ENCODE peak calls at places on chromosomes 13 and 19, in four cellular contexts. One of them, this sample, is unnamed. For H3K4me1, the result is how much of the 10 kb centered on the place peaks cover.

GRCh38 chr13:101530293-101530692 is 77.8 kb downstream of the ITGBL1 start:
- DNase-seq in neural progenitor cell: no peak
- DNase-seq in GM23338: no peak
- DNase-seq in PC-3: no peak
- DNase-seq in this sample: no peak

GRCh38 chr13:27424246-27425150 is at the start of gene GTF3A:
- DNase-seq in neural progenitor cell: peak
- DNase-seq in GM23338: peak
- DNase-seq in PC-3: peak
- DNase-seq in this sample: peak

GRCh38 chr19:12838893-12839656 is 760 bp downstream of the MAST1 start:
- DNase-seq in neural progenitor cell: peak
- DNase-seq in GM23338: no peak
- DNase-seq in PC-3: peak
- DNase-seq in this sample: peak

GRCh38 chr13:20519887-20520286 is 5.8 kb downstream of the CRYL1 start:
- DNase-seq in neural progenitor cell: no peak
- DNase-seq in GM23338: no peak
- DNase-seq in PC-3: no peak
- DNase-seq in this sample: no peak

GRCh38 chr19:11142528-11143171 is 12.9 kb downstream of the SPC24 start:
- DNase-seq in neural progenitor cell: peak
- DNase-seq in GM23338: peak
- DNase-seq in PC-3: peak
- DNase-seq in this sample: no peak

GRCh38 chr19:45020071-45020470 is 18.8 kb upstream of the CLASRP start:
- DNase-seq in neural progenitor cell: no peak
- DNase-seq in GM23338: no peak
- DNase-seq in PC-3: no peak
- DNase-seq in this sample: no peak

GRCh38 chr13:64793131-64793530 is 2437.0 kb downstream of the PCDH9 start:
- DNase-seq in neural progenitor cell: no peak
- DNase-seq in GM23338: no peak
- DNase-seq in PC-3: no peak
- DNase-seq in this sample: no peak

GRCh38 chr19:8638078-8638619 is 7.7 kb downstream of the NFILZ start:
- DNase-seq in neural progenitor cell: no peak
- DNase-seq in GM23338: no peak
- DNase-seq in PC-3: peak
- DNase-seq in this sample: no peak

GRCh38 chr19:46745030-46745429 is 827 bp upstream of the FKRP start:
- DNase-seq in neural progenitor cell: no peak
- DNase-seq in GM23338: no peak
- DNase-seq in PC-3: no peak
- DNase-seq in this sample: no peak

GRCh38 chr19:38143847-38144246 is 80.2 kb downstream of the DPF1 start:
- DNase-seq in neural progenitor cell: no peak
- DNase-seq in GM23338: no peak
- DNase-seq in PC-3: no peak
- DNase-seq in this sample: no peak

GRCh38 chr19:18131841-18132596 is 20.9 kb upstream of the PIK3R2 start:
- DNase-seq in neural progenitor cell: peak
- DNase-seq in GM23338: peak
- DNase-seq in PC-3: no peak
- DNase-seq in this sample: no peak

GRCh38 chr13:30510811-30511371 is 45.2 kb upstream of the HMGB1 start:
- DNase-seq in neural progenitor cell: no peak
- DNase-seq in GM23338: no peak
- DNase-seq in PC-3: no peak
- DNase-seq in this sample: no peak

GRCh38 chr13:37595162-37595561 is 3.4 kb downstream of the POSTN start:
- DNase-seq in neural progenitor cell: no peak
- DNase-seq in GM23338: peak
- DNase-seq in PC-3: no peak
- DNase-seq in this sample: no peak

GRCh38 chr13:44404261-44405139 is 30.9 kb downstream of the SERP2 start:
- DNase-seq in neural progenitor cell: peak
- DNase-seq in GM23338: peak
- DNase-seq in PC-3: no peak
- DNase-seq in this sample: no peak

GRCh38 chr13:105638446-105638845 is 897.0 kb downstream of the EFNB2 start:
- DNase-seq in neural progenitor cell: no peak
- DNase-seq in GM23338: no peak
- DNase-seq in PC-3: no peak
- DNase-seq in this sample: no peak

GRCh38 chr13:59178344-59178743 is 985.4 kb downstream of the DIAPH3 start:
- DNase-seq in neural progenitor cell: peak
- DNase-seq in GM23338: peak
- DNase-seq in PC-3: peak
- DNase-seq in this sample: no peak

GRCh38 chr19:790971-791604 is 6.2 kb upstream of the PTBP1 start:
- DNase-seq in neural progenitor cell: no peak
- DNase-seq in GM23338: no peak
- DNase-seq in PC-3: no peak
- DNase-seq in this sample: no peak

GRCh38 chr19:28632357-28633076 is 580.4 kb downstream of the UQCRFS1 start:
- DNase-seq in neural progenitor cell: no peak
- DNase-seq in GM23338: no peak
- DNase-seq in PC-3: no peak
- DNase-seq in this sample: peak

GRCh38 chr13:109100705-109101104 is 471.3 kb downstream of the MYO16 start:
- DNase-seq in neural progenitor cell: no peak
- DNase-seq in GM23338: peak
- DNase-seq in PC-3: peak
- DNase-seq in this sample: no peak

DNA sequence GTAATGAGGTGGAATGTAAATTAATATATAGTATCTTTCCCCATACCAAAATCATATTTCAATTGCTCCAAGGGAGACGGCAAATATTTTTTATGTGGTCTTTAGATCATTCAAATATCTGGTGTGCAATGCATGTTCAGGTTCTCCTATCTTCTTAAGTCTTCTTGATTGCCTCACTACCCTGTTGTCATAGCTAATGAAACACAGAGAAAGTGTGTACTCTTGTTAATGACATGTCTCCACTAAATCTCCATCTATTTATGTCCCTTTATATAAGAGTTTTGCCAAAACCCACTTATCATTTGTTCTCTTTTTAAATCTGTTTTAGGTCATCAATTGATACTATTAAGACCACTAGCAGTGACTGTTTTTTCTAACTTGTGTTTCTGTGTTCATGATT is 6.6 kb downstream of the STARD13 start:
- DNase-seq in neural progenitor cell: no peak
- DNase-seq in GM23338: no peak
- DNase-seq in PC-3: no peak
- DNase-seq in this sample: no peak
- H3K4me1 ChIP-seq in neural progenitor cell: under half
- H3K4me1 ChIP-seq in GM23338: under half
- H3K4me1 ChIP-seq in PC-3: half or more
- H3K4me1 ChIP-seq in this sample: under half

DNA sequence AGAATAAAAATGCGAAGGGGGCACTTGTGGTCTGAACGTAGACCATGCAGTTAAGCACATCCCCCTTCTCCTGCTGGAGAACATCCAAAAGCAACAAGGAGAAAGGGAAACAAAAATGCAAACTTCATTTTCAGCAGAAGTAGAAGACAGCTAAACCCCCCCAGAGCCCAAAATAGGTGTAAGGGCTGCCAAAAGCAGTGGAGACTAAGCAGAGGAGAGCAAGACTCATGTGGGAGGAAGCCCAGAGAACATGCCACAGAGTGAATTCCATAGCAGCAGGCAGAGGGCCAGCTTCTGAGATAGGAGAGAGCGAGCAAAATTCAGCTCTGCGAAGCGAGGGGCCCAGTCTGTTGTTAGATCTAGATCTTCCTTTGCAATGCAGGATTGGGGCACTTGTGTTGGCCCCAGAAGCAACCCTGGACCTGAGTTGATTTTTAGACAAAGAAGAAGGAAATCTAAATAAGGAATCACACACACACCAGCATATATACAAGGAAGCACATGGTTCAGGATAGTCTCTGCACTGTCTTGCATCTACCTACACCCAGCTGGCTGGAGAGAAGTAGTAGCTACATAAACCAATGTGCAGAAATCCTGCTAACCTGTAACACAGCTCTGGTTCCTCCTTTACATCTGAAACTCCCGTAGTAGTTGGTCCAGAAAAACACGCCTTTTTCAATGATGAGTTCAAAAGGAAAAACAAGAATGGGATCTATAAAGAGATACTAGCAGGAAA is 199.6 kb downstream of the SPRY2 start:
- DNase-seq in neural progenitor cell: peak
- DNase-seq in GM23338: no peak
- DNase-seq in PC-3: no peak
- DNase-seq in this sample: no peak
- TF ChIP-seq EZH2phosphoT487 in neural progenitor cell: no peak
- TF ChIP-seq EZH2phosphoT487 in GM23338: no peak
- TF ChIP-seq EZH2phosphoT487 in PC-3: no peak
- TF ChIP-seq EZH2phosphoT487 in this sample: no peak

DNA sequence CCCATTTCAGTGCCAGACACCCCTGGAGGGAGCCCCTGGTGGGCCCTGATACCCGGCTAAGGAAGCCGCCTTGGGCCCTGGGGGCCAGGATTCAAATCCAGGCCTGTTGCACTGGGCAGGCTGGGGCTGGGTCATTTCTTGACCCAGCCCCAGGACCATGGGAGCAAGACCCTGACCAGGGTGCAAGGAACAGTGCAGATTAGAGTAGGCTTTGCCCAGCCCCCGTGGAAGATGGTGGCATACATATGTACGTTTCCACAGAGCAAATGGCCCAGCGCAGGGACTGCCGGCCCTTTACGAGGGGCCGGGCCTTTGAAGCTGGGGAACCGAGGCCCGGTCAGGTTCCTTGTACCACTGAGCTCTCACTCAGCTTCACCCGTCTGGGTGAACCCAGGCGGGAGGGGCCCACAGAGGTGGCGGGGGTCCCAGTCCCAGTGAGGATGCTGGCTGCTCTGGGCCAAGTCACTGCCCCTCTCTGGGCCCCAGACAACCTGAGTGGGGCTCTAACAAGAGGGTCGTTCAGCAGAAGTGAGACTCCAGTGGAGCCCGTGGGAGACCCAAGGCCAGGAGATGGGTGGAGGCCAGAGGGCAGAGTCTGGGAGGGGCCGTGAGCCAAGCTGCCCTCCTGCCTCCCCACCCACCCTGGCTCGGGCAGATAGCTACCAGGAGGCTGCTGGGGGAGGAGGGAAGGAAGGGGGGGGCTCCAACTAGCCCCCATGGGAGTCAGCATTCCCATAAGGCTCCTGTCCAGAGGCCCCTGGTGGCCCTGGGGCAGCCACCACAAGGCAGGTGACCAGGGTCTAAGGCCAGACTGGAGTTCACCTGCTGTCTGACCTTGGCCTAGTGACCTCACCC is 2.7 kb downstream of the MKNK2 start:
- DNase-seq in neural progenitor cell: no peak
- DNase-seq in GM23338: no peak
- DNase-seq in PC-3: no peak
- DNase-seq in this sample: no peak
- H3K4me1 ChIP-seq in neural progenitor cell: under half
- H3K4me1 ChIP-seq in GM23338: under half
- H3K4me1 ChIP-seq in PC-3: under half
- H3K4me1 ChIP-seq in this sample: half or more

DNA sequence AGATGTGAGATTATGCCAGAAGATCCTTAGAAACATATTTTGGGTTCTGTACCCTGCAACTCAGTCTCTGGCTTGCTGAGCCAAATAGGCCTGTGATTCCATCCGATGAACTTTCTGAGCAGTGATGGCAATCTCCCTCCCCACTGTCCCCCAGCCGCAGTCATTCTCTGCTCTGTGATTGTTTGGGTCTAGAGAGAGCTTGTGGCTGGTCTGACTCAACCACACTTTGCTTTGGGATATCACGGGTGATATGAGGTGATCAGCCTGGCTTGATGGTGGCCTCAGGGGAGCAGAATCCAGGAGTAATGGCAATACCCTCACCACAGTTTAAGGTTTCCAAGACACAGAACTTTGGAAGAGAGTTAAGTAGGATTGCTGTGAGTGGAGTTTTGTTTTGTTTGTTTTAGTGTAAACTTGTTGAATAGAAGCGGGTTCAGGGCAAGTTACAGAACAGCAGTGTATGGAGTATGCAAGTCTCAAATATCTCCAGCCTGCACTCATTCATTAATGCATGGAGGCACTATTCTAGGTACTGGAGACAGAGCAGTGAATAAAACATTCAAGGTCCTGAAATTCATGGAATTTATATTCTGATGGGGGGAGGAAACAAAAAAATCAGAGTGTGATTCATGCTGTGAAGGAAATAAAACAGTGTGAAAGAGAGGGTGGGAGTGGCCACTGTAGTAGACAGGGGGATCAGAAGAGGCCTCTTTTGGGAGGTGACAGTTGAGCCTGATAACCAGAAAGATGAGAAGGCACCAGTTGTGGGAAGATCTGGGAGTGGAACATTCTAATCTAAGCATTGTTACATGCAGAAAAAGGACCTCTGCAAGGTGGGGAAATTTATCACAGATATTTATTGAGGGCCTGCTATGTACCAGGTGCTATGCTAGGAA is 5.4 kb downstream of the SAMD4B start:
- DNase-seq in neural progenitor cell: no peak
- DNase-seq in GM23338: no peak
- DNase-seq in PC-3: no peak
- DNase-seq in this sample: no peak
- TF ChIP-seq EZH2phosphoT487 in neural progenitor cell: no peak
- TF ChIP-seq EZH2phosphoT487 in GM23338: no peak
- TF ChIP-seq EZH2phosphoT487 in PC-3: no peak
- TF ChIP-seq EZH2phosphoT487 in this sample: no peak

This sample was measured in OCI-LY7.